ENCODE peak calls at places on chromosomes 11 and 22, in eight cellular contexts. N, Q, E, I, G, Y, L and W are unnamed samples.

GRCh38 chr22:31923166-31923565 is 21.2 kb upstream of the YWHAH start:
- DNase-seq in L (peak), Y (no peak), I (no peak), E (no peak), N (peak), Q (no peak), G (no peak), W (no peak)

GRCh38 chr11:88315015-88315414 is 22.5 kb downstream of the CTSC start:
- DNase-seq in Q (no peak), E (no peak), L (no peak), G (no peak), N (no peak), Y (no peak), I (no peak), W (no peak)

GRCh38 chr11:70203749-70204465 is 811 bp downstream of the FADD start:
- DNase-seq in E (no peak), G (peak), L (peak), N (peak), I (peak), Q (peak), Y (peak), W (no peak)

GRCh38 chr11:26806209-26806608 is 84.3 kb upstream of the SLC5A12 start:
- DNase-seq in Q (no peak), E (no peak), G (no peak), N (no peak), L (no peak), I (peak), Y (no peak), W (no peak)

GRCh38 chr11:91394073-91394717 is 830.4 kb upstream of the FAT3 start:
- DNase-seq in I (no peak), Y (no peak), L (no peak), N (no peak), G (no peak), E (no peak), Q (no peak), W (no peak)

GRCh38 chr11:2844116-2844515 is 41.5 kb downstream of the CDKN1C start:
- DNase-seq in E (no peak), L (no peak), Q (no peak), N (no peak), G (no peak), I (peak), Y (peak), W (no peak)

GRCh38 chr11:35165416-35166368 is 26.7 kb downstream of the CD44 start:
- DNase-seq in Q (peak), I (peak), G (no peak), E (no peak), L (peak), N (peak), Y (peak), W (no peak)

GRCh38 chr11:64745523-64746328 is 1.8 kb upstream of the RASGRP2 start:
- DNase-seq in L (peak), Q (peak), N (peak), I (peak), E (peak), G (peak), Y (no peak), W (no peak)

GRCh38 chr22:32746715-32747114 is 54.8 kb upstream of the TIMP3 start:
- DNase-seq in Q (no peak), G (no peak), Y (no peak), E (no peak), I (no peak), L (no peak), N (no peak), W (no peak)

GRCh38 chr11:20274031-20274430 is 89.5 kb upstream of the HTATIP2 start:
- DNase-seq in I (no peak), E (peak), Y (no peak), L (no peak), N (no peak), G (no peak), Q (no peak), W (no peak)

GRCh38 chr22:20965104-20965887 is 1.8 kb upstream of the AIFM3 start:
- DNase-seq in E (peak), Y (no peak), Q (no peak), N (peak), G (no peak), I (no peak), L (peak), W (no peak)
- H3K27ac ChIP-seq in E (no peak), Y (no peak), Q (no peak), N (peak), G (no peak), I (no peak), L (peak), W (no peak)

GRCh38 chr11:61756452-61757212 is 4.2 kb downstream of the MYRF start:
- DNase-seq in G (no peak), Q (no peak), I (peak), N (peak), Y (peak), L (peak), E (no peak), W (no peak)
- H3K27ac ChIP-seq in G (no peak), Q (no peak), I (peak), N (peak), Y (peak), L (no peak), E (no peak), W (no peak)

GRCh38 chr22:23217171-23218052 is 37.1 kb downstream of the BCR start:
- DNase-seq in L (no peak), Q (no peak), Y (no peak), E (no peak), N (no peak), I (no peak), G (no peak), W (no peak)
- H3K27ac ChIP-seq in L (no peak), Q (peak), Y (no peak), E (no peak), N (peak), I (no peak), G (peak), W (no peak)

GRCh38 chr22:30390974-30391691 is 3.9 kb upstream of the RNF215 start:
- DNase-seq in G (no peak), I (peak), L (peak), N (peak), Y (peak), Q (peak), E (peak), W (no peak)
- H3K27ac ChIP-seq in G (no peak), I (peak), L (no peak), N (no peak), Y (no peak), Q (peak), E (no peak), W (no peak)

DNA sequence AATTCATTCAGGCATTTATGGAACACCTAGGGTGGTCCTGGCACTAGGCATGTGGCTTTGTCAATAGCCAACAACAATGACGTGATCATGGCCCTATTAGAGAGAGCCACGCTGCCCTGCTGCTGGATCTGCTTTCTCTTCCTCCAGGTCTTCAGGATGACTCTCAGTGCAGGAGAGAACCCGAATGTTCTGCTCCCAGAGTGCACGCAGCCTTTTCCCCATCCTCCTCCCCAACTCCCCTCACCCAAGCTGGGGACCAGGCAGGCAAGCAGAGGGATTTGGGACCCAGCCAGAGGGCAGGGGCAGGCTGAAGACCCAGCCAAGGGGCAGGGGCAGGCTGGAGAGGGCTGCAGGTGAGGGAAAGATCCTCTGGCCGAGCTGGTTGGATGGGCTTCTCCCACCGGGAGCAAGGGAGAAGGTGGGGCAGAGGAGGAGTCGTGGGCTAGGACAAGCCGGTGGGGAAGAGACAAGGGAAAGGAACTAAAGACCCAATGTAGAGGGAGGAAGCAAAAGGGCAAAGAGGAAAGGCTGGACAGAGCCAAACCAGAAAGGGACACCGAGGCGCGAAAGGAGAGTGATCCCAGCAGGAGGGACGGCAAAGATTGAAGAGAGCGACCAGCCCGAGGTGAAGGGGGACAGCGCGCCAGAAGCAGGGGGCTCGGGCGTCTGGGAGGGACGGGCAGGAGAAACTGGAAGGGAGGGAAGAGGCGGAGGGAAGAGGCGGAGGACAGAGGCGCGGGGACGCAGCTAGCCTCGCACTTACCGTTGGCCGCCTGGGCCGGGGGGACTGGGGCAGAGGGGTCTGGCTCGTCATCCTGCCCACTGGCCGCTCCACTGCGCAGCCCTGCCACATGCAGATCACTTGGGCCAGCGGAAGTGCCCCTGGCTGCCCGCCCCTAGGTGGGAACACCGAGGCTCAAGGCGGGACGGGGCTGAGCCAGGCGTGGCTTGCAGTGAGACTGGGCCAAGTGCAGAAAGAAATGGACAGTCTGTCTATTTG is at the start of gene KCTD14:
- DNase-seq in Q (no peak), G (no peak), E (peak), L (peak), N (peak), I (no peak), Y (no peak), W (no peak)
- H3K27ac ChIP-seq in Q (no peak), G (peak), E (no peak), L (peak), N (peak), I (no peak), Y (no peak), W (no peak)